ENCODE peak calls at places on chromosomes 11 and 22, in six cellular contexts. W is neuronal stem cell, T is H9, N is IMR-90, Q is mesenchymal stem cell, Z is H1. I is an unnamed sample.

GRCh38 chr11:69280451-69280850 is 13.5 kb upstream of the MYEOV start:
- DNase-seq in W (no peak), T (no peak), N (peak; percentile 27), Q (no peak), Z (no peak), I (no peak)

GRCh38 chr22:44023404-44024287 is 456 bp upstream of the PARVB start:
- DNase-seq in W (no peak), T (peak; percentile 42), N (peak; percentile 12), Q (peak; percentile 61), Z (peak; percentile 60), I (no peak)

GRCh38 chr11:85628771-85629341 is 463 bp downstream of the TMEM126B start:
- DNase-seq in W (no peak), T (no peak), N (peak; percentile 8), Q (no peak), Z (no peak), I (no peak)

GRCh38 chr22:43370045-43370444 is 26.9 kb upstream of the SCUBE1 start:
- DNase-seq in W (no peak), T (peak; percentile 87), N (no peak), Q (no peak), Z (peak; percentile 75), I (no peak)

GRCh38 chr11:7186190-7186589 is 65.5 kb upstream of the SYT9 start:
- DNase-seq in W (no peak), T (no peak), N (peak; percentile 4), Q (peak; percentile 0), Z (no peak), I (peak; percentile 41)

GRCh38 chr11:66190776-66191175 is 77.7 kb upstream of the RAB1B start:
- DNase-seq in W (no peak), T (no peak), N (no peak), Q (no peak), Z (no peak), I (no peak)

GRCh38 chr22:43293661-43294392 is 49.3 kb downstream of the SCUBE1 start:
- DNase-seq in W (no peak), T (no peak), N (peak; percentile 60), Q (peak; percentile 98), Z (no peak), I (peak; percentile 96)

GRCh38 chr11:85663080-85663729 is 1.7 kb downstream of the CREBZF start:
- DNase-seq in W (no peak), T (no peak), N (no peak), Q (peak; percentile 24), Z (no peak), I (no peak)

GRCh38 chr22:50315289-50316113 is 8.1 kb upstream of the PLXNB2 start:
- DNase-seq in W (no peak), T (no peak), N (no peak), Q (no peak), Z (no peak), I (no peak)

GRCh38 chr22:36331912-36332622 is 55.7 kb downstream of the MYH9 start:
- DNase-seq in W (no peak), T (no peak), N (peak; percentile 49), Q (peak; percentile 59), Z (no peak), I (peak; percentile 28)

GRCh38 chr11:130677486-130678153 is 229.2 kb downstream of the ADAMTS15 start:
- DNase-seq in W (no peak), T (peak; percentile 71), N (peak; percentile 70), Q (peak; percentile 78), Z (peak; percentile 59), I (no peak)

GRCh38 chr11:27700351-27701261 is at the start of gene BDNF:
- DNase-seq in W (peak; percentile 45), T (peak; percentile 58), N (peak; percentile 60), Q (peak; percentile 65), Z (peak; percentile 73), I (no peak)

GRCh38 chr11:68371176-68372041 is 59.0 kb downstream of the LRP5 start:
- DNase-seq in W (no peak), T (no peak), N (no peak), Q (peak; percentile 69), Z (no peak), I (peak; percentile 37)

GRCh38 chr11:123286761-123287160 is 91.7 kb upstream of the CLMP start:
- DNase-seq in W (no peak), T (no peak), N (peak; percentile 16), Q (peak; percentile 20), Z (no peak), I (peak; percentile 87)

GRCh38 chr11:72333657-72334056 is 89.7 kb upstream of the PHOX2A start:
- DNase-seq in W (peak; percentile 48), T (peak; percentile 83), N (no peak), Q (peak; percentile 66), Z (peak; percentile 66), I (no peak)

GRCh38 chr11:3341298-3341697 is 37.6 kb downstream of the ZNF195 start:
- DNase-seq in W (peak; percentile 48), T (peak; percentile 64), N (no peak), Q (no peak), Z (peak; percentile 92), I (peak; percentile 49)

GRCh38 chr22:48973694-48974041 is 854.0 kb downstream of the BRD1 start:
- DNase-seq in W (no peak), T (no peak), N (no peak), Q (no peak), Z (peak; percentile 33), I (no peak)

GRCh38 chr11:46917109-46918086 is 952 bp downstream of the LRP4 start:
- DNase-seq in W (no peak), T (no peak), N (no peak), Q (peak; percentile 18), Z (no peak), I (no peak)

GRCh38 chr11:10413268-10413667 is 41.8 kb upstream of the AMPD3 start:
- DNase-seq in W (no peak), T (no peak), N (peak; percentile 22), Q (peak; percentile 29), Z (no peak), I (no peak)

GRCh38 chr11:95577716-95578460 is 211.7 kb downstream of the FAM76B start:
- DNase-seq in W (no peak), T (no peak), N (peak; percentile 83), Q (peak; percentile 68), Z (no peak), I (no peak)

GRCh38 chr11:68457898-68458249 is 2.7 kb upstream of the PPP6R3 start:
- DNase-seq in W (no peak), T (no peak), N (no peak), Q (no peak), Z (no peak), I (no peak)

GRCh38 chr11:45791524-45791923 is 13.4 kb upstream of the SLC35C1 start:
- DNase-seq in W (no peak), T (no peak), N (no peak), Q (no peak), Z (peak; percentile 28), I (no peak)
- H3K14ac ChIP-seq in W (no peak overlapping the region), T (no peak overlapping the region), N (no peak overlapping the region), Q (no peak overlapping the region), Z (peak overlapping the region; percentile 31), I (no peak overlapping the region)

DNA sequence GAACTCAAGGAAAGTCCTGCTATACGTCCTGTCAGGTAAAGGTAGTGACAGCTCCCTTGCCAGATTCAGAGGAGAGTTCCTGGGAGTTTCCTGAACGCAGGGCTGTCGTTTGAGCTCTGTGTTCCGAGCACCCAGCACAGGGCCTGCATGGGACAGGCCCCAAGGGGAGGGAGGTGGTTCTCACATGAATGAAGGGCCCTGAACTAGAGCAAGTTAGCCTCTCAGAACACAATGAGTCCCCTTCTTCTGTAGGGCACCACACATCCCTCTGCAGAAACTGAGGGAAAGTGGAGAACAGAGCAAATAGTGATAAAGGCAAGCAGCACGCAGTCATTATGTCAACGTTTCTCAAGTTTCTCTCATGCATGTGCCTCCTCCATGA is 35.3 kb downstream of the NEU3 start:
- DNase-seq in W (no peak), T (peak; percentile 15), N (no peak), Q (no peak), Z (no peak), I (no peak)
- H3K14ac ChIP-seq in W (no peak overlapping the region), T (no peak overlapping the region), N (no peak overlapping the region), Q (no peak overlapping the region), Z (no peak overlapping the region), I (peak overlapping the region; percentile 18)

DNA sequence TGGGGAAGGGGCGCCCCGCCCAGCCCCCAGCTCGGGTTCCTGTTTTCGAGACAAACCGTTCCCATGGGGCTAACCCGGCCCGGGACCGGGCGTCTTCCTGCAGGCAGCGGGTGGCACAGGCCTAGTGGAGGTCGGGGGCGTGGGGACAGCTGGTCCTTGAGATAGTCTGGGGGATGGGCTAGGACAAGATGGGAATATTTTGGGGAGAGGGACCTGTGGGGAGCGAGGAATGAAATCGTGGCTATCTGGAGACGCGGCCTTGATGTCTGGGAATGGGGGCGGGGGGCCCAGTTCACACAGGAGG is 1.2 kb upstream of the RASGRP2 start:
- DNase-seq in W (no peak), T (no peak), N (no peak), Q (no peak), Z (peak; percentile 77), I (no peak)
- H3K14ac ChIP-seq in W (peak overlapping the region; percentile 17), T (no peak overlapping the region), N (no peak overlapping the region), Q (no peak overlapping the region), Z (no peak overlapping the region), I (no peak overlapping the region)

GRCh38 chr11:126420730-126421083 is 65.2 kb downstream of the ST3GAL4 start:
- DNase-seq in W (no peak), T (no peak), N (no peak), Q (no peak), Z (no peak), I (no peak)
- H3K14ac ChIP-seq in W (no peak overlapping the region), T (no peak overlapping the region), N (no peak overlapping the region), Q (no peak overlapping the region), Z (no peak overlapping the region), I (no peak overlapping the region)

DNA sequence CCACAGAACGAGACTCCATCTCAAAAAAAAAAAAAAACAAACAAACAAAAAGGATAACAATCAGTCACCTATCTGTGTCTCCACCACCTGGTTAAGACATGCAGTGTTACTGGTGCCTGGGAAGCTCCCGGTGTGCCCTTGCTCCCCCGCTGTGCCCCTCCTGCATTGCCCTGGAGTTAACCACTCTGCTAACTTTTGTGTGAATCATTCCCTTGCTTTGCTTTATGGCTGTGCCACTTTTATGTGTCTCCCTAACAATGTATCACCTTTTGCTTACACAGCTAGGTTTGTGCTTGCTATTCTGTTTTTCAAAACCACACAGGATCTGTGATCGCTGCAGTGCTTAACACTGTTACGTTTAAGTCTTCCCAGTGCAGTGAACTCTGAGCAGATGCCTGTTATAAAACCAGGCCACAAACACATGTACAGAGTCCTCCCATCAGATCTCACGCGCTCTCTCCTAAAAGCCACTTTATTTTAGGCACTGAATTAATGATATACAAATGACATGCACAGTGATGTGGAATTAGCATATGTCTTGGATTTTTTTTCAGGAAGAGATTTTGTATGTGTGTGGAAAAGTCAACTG is 69.9 kb downstream of the BUD13 start:
- DNase-seq in W (no peak), T (no peak), N (no peak), Q (no peak), Z (no peak), I (no peak)
- H3K14ac ChIP-seq in W (no peak overlapping the region), T (no peak overlapping the region), N (no peak overlapping the region), Q (no peak overlapping the region), Z (no peak overlapping the region), I (no peak overlapping the region)

GRCh38 chr11:118768715-118769114 is 22.2 kb downstream of the DDX6 start:
- DNase-seq in W (no peak), T (no peak), N (no peak), Q (peak; percentile 30), Z (no peak), I (no peak)
- H3K14ac ChIP-seq in W (no peak overlapping the region), T (no peak overlapping the region), N (no peak overlapping the region), Q (no peak overlapping the region), Z (no peak overlapping the region), I (no peak overlapping the region)

GRCh38 chr22:33758961-33759360 is 161.3 kb downstream of the LARGE1 start:
- DNase-seq in W (no peak), T (no peak), N (no peak), Q (no peak), Z (no peak), I (no peak)
- H3K14ac ChIP-seq in W (no peak overlapping the region), T (no peak overlapping the region), N (no peak overlapping the region), Q (no peak overlapping the region), Z (no peak overlapping the region), I (no peak overlapping the region)